ENCODE peak calls at places on chromosomes 6 and 20, in four cellular contexts. L is 8988T, S is mucosa of gallbladder, Z is T-cell. B is an unnamed sample.

GRCh38 chr6:137652961-137653697 is 158.9 kb upstream of the OLIG3 start:
- DNase-seq in L (no peak), S (no peak), Z (no peak), B (no peak)

GRCh38 chr6:144845181-144845580 is 560.0 kb downstream of the UTRN start:
- DNase-seq in L (no peak), S (no peak), Z (no peak), B (no peak)

GRCh38 chr6:6790891-6791290 is 202.4 kb downstream of the LY86 start:
- DNase-seq in L (no peak), S (no peak), Z (no peak), B (no peak)

GRCh38 chr6:133972388-133972787 is 19.4 kb downstream of the TBPL1 start:
- DNase-seq in L (no peak), S (no peak), Z (no peak), B (no peak)

GRCh38 chr6:167479967-167480653 is 155.2 kb downstream of the TTLL2 start:
- DNase-seq in L (no peak), S (no peak), Z (no peak), B (no peak)

GRCh38 chr20:33308668-33309067 is 25.7 kb downstream of the BPIFB1 start:
- DNase-seq in L (no peak), S (no peak), Z (no peak), B (no peak)

GRCh38 chr6:116059713-116060571 is 749 bp downstream of the FRK start:
- DNase-seq in L (no peak), S (peak), Z (no peak), B (no peak)

GRCh38 chr6:4901256-4902061 is 102.4 kb downstream of the RPP40 start:
- DNase-seq in L (no peak), S (peak), Z (no peak), B (no peak)

GRCh38 chr6:170010665-170011232 is 259.3 kb downstream of the ERMARD start:
- DNase-seq in L (no peak), S (no peak), Z (no peak), B (no peak)

GRCh38 chr6:145948328-145948727 is 15.8 kb downstream of the SHPRH start:
- DNase-seq in L (no peak), S (no peak), Z (no peak), B (no peak)

GRCh38 chr20:57814529-57814928 is 104.7 kb upstream of the PMEPA1 start:
- DNase-seq in L (no peak), S (no peak), Z (no peak), B (no peak)